ENCODE peak calls at places on chromosome 15, in six cellular contexts. R, X, M, B, L and J are unnamed samples.

GRCh38 chr15:42495361-42496212 is at the start of gene SNAP23:
- DNase-seq in R (peak), B (peak), X (peak), L (peak), M (peak), J (peak)

GRCh38 chr15:27752682-27753081 is 346.4 kb downstream of the OCA2 start:
- DNase-seq in M (no peak), B (no peak), L (no peak), R (no peak), X (no peak), J (no peak)

GRCh38 chr15:32671339-32672325 is 30.1 kb downstream of the SCG5 start:
- DNase-seq in R (no peak), L (no peak), M (no peak), B (no peak), X (no peak), J (no peak)

GRCh38 chr15:99651023-99651807 is 82.0 kb downstream of the LYSMD4 start:
- DNase-seq in L (no peak), X (no peak), R (no peak), B (no peak), M (no peak), J (no peak)

GRCh38 chr15:80861776-80862175 is 82.6 kb downstream of the CEMIP start:
- DNase-seq in B (no peak), L (no peak), M (no peak), X (no peak), R (no peak), J (no peak)

GRCh38 chr15:71599404-71600225 is 210.7 kb upstream of the NR2E3 start:
- DNase-seq in R (no peak), M (no peak), B (no peak), L (no peak), X (no peak), J (no peak)

GRCh38 chr15:66841953-66842681 is 140.1 kb downstream of the SMAD6 start:
- DNase-seq in B (no peak), L (peak), X (no peak), R (peak), M (no peak), J (no peak)

GRCh38 chr15:90644946-90645725 is 72.0 kb upstream of the BLM start:
- DNase-seq in R (no peak), B (no peak), M (no peak), X (no peak), L (no peak), J (no peak)

GRCh38 chr15:64653757-64654156 is 121.6 kb downstream of the RBPMS2 start:
- DNase-seq in L (no peak), B (no peak), R (no peak), M (no peak), X (no peak), J (no peak)

GRCh38 chr15:60528530-60528929 is 49.6 kb upstream of the ICE2 start:
- DNase-seq in X (no peak), L (no peak), B (no peak), R (no peak), M (no peak), J (no peak)

GRCh38 chr15:85792102-85792731 is 2.5 kb downstream of the KLHL25 start:
- DNase-seq in X (no peak), B (no peak), R (no peak), L (no peak), M (no peak), J (no peak)

GRCh38 chr15:58981808-58982475 is 5.5 kb upstream of the RNF111 start:
- DNase-seq in R (no peak), L (no peak), X (no peak), B (no peak), M (no peak), J (no peak)

GRCh38 chr15:69600556-69601085 is 148.0 kb downstream of the RPLP1 start:
- DNase-seq in X (no peak), B (no peak), R (no peak), L (no peak), M (no peak), J (no peak)

GRCh38 chr15:40279437-40280141 is 3.3 kb downstream of the ANKRD63 start:
- DNase-seq in R (peak), B (no peak), L (peak), M (peak), X (no peak), J (peak)

GRCh38 chr15:73994912-73995622 is 551 bp downstream of the PML start:
- DNase-seq in B (no peak), R (no peak), X (no peak), L (peak), M (no peak), J (no peak)

GRCh38 chr15:39735120-39735717 is 47.4 kb downstream of the FSIP1 start:
- DNase-seq in B (no peak), M (no peak), X (no peak), L (no peak), R (no peak), J (no peak)

GRCh38 chr15:101357885-101358284 is 62.8 kb upstream of the SNRPA1 start:
- DNase-seq in X (no peak), M (no peak), R (no peak), B (no peak), L (no peak), J (no peak)

GRCh38 chr15:48360841-48361240 is 29.6 kb downstream of the DUT start:
- DNase-seq in M (no peak), X (no peak), L (no peak), R (no peak), B (no peak), J (no peak)

GRCh38 chr15:62624541-62625399 is 417.8 kb upstream of the TPM1 start:
- DNase-seq in B (peak), L (no peak), X (no peak), M (no peak), R (no peak), J (no peak)

GRCh38 chr15:41416742-41417417 is at the start of gene RTF1:
- DNase-seq in L (peak), M (peak), R (peak), B (peak), X (peak), J (peak)

GRCh38 chr15:94576889-94577533 is 345.6 kb downstream of the MCTP2 start:
- DNase-seq in X (peak), M (no peak), B (no peak), L (peak), R (peak), J (no peak)

GRCh38 chr15:70479056-70479455 is 284.3 kb downstream of the UACA start:
- DNase-seq in L (no peak), R (no peak), M (no peak), B (no peak), X (no peak), J (no peak)

GRCh38 chr15:61639491-61639890 is 410.4 kb upstream of the RORA start:
- DNase-seq in L (no peak), X (no peak), R (no peak), M (no peak), B (no peak), J (no peak)

GRCh38 chr15:95620934-95621579 is 709.4 kb upstream of the NR2F2 start:
- DNase-seq in L (no peak), R (no peak), M (no peak), X (no peak), B (peak), J (no peak)

GRCh38 chr15:74228723-74229081 is 7.4 kb upstream of the CCDC33 start:
- DNase-seq in B (no peak), M (no peak), X (no peak), R (no peak), L (no peak), J (no peak)

GRCh38 chr15:60535265-60535664 is 56.3 kb upstream of the ICE2 start:
- DNase-seq in B (no peak), L (no peak), M (no peak), X (no peak), R (no peak), J (no peak)

GRCh38 chr15:27095809-27096580 is 125.0 kb downstream of the GABRG3 start:
- DNase-seq in X (no peak), B (no peak), L (no peak), R (no peak), M (no peak), J (no peak)

GRCh38 chr15:48096813-48097212 is 24.0 kb upstream of the SLC24A5 start:
- DNase-seq in L (no peak), M (no peak), X (no peak), R (no peak), B (no peak), J (no peak)

GRCh38 chr15:73748731-73749130 is 4.4 kb downstream of the INSYN1 start:
- DNase-seq in R (no peak), L (no peak), B (no peak), M (no peak), X (no peak), J (no peak)

GRCh38 chr15:68055224-68055705 is 1.1 kb downstream of the PIAS1 start:
- DNase-seq in X (no peak), L (no peak), R (no peak), B (peak), M (peak), J (peak)

GRCh38 chr15:74400313-74400850 is 32.9 kb upstream of the CYP11A1 start:
- DNase-seq in B (no peak), R (no peak), X (no peak), M (no peak), L (no peak), J (no peak)

GRCh38 chr15:68330911-68331310 is 53.4 kb downstream of the FEM1B start:
- DNase-seq in L (no peak), R (no peak), B (no peak), X (no peak), M (no peak), J (no peak)

GRCh38 chr15:75718326-75718725 is 5.7 kb upstream of the CSPG4 start:
- DNase-seq in R (no peak), B (no peak), X (no peak), M (no peak), L (no peak), J (no peak)

GRCh38 chr15:48367483-48367882 is 36.3 kb downstream of the DUT start:
- DNase-seq in X (no peak), R (no peak), L (no peak), M (no peak), B (no peak), J (no peak)

GRCh38 chr15:63046927-63047760 is 4.6 kb downstream of the TPM1 start:
- DNase-seq in X (no peak), M (no peak), R (no peak), B (no peak), L (no peak), J (no peak)

DNA sequence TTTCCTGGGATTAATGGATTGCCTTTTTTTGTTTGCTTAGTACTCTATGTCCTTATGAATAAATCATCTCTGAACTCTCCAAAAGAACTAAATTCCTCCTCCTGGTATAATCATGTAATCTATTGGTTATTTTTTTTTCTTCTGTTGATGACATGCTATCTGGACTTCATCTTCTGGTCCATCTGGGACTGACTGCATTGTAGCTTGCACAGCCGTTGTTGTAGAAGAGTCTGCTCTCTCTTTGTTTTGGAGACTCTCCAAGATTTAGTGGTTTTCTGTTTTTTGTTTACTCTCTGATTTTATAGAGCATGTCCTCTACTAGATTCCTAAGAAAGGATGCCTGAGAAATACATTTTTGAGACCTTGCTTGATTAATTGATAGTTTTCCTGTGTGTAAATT is 19.1 kb downstream of the IREB2 start:
- DNase-seq in R (no peak), L (peak), M (no peak), X (no peak), B (no peak), J (no peak)
- TF ChIP-seq POLR2AphosphoS5 in R (no peak), L (no peak), M (no peak), X (no peak), B (no peak), J (no peak)

DNA sequence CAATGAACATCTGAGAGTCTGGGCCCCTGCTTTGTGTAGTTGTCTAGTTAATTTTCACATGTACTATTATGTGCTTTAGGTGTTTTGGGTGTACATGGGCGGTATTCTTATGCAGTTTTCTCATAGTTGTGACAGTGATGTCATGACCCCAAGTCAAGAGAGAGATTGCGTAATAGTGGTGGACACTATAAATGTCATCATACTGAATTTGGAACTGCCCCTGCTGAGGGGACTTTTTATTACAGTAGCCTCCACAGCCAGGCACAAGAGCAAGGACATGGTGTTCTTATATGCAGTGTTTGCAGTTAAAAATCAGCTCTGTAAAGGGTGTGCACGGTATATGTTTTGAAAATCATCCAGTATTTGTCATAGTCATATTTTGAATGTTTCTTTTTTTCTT is 29.5 kb downstream of the ABHD2 start:
- DNase-seq in M (no peak), B (no peak), R (no peak), L (no peak), X (no peak), J (no peak)
- TF ChIP-seq POLR2A in M (no peak), B (no peak), R (no peak), L (no peak), X (no peak), J (no peak)

GRCh38 chr15:49380912-49381311 is 42.1 kb upstream of the FGF7 start:
- DNase-seq in R (no peak), L (no peak), M (no peak), B (no peak), X (no peak), J (no peak)
- TF ChIP-seq TAF1 in R (no peak), L (no peak), M (no peak), B (no peak), X (no peak), J (no peak)

GRCh38 chr15:57505949-57506391 is 85.7 kb upstream of the MYZAP start:
- DNase-seq in M (no peak), B (no peak), X (no peak), R (no peak), L (no peak), J (no peak)
- TF ChIP-seq POLR2AphosphoS5 in M (no peak), B (no peak), X (no peak), R (no peak), L (no peak), J (no peak)

DNA sequence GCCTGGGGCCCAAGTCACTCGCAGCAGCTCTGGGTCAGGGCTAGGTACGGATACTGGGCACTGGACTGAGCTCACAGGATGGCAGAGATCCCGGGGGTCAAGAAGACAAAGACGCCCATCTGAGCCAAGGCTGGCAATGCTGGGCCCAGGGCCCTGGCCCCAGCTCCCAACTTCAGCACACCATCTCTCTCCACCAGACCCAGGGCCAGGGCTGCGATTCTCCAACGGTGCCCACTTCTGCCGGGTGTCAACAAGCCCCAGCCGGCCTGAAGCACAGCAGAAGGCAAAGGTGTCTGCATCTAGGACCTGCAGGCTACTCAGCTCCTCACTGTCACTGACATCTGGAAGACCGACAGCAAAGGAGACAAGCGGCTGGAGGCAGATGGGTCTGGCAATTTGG is 8.6 kb downstream of the WDR73 start:
- DNase-seq in L (no peak), X (no peak), R (no peak), M (no peak), B (no peak), J (no peak)
- TF ChIP-seq POLR2A in L (no peak), X (no peak), R (no peak), M (no peak), B (no peak), J (no peak)